ENCODE peak calls at places on chromosomes 13 and 19, in four cellular contexts. N, K, X and F are unnamed samples. For H3K27me3, the result is how much of the 10 kb centered on the place peaks cover.

GRCh38 chr13:26499209-26499601 is 58.3 kb upstream of the WASF3 start:
- DNase-seq in N (no peak), X (no peak), K (no peak), F (no peak)

GRCh38 chr19:52689804-52690394 is 44.9 kb downstream of the ZNF611 start:
- DNase-seq in K (no peak), N (peak), X (peak), F (peak)

GRCh38 chr13:110807546-110807945 is 94.0 kb downstream of the ING1 start:
- DNase-seq in K (no peak), X (no peak), N (no peak), F (no peak)

GRCh38 chr13:101415358-101416174 is 742 bp downstream of the NALCN start:
- DNase-seq in X (no peak), N (no peak), K (no peak), F (no peak)

GRCh38 chr13:100235311-100235901 is 146.5 kb downstream of the PCCA start:
- DNase-seq in N (no peak), X (no peak), K (peak), F (peak)

GRCh38 chr13:110422913-110423688 is 116.0 kb downstream of the COL4A2 start:
- DNase-seq in K (no peak), N (no peak), X (no peak), F (no peak)

GRCh38 chr19:55369651-55370304 is 485 bp downstream of the IL11 start:
- DNase-seq in X (peak), K (peak), N (no peak), F (peak)

GRCh38 chr13:31951215-31951678 is 80.3 kb upstream of the FRY start:
- DNase-seq in X (peak), K (no peak), N (no peak), F (no peak)

GRCh38 chr13:27183561-27184147 is 12.0 kb upstream of the USP12 start:
- DNase-seq in X (no peak), K (no peak), N (no peak), F (peak)

GRCh38 chr19:8600064-8600463 is 10.5 kb downstream of the ADAMTS10 start:
- DNase-seq in N (no peak), X (no peak), K (no peak), F (no peak)

GRCh38 chr13:47397739-47398138 is 500.9 kb upstream of the HTR2A start:
- DNase-seq in K (no peak), N (no peak), X (no peak), F (no peak)

GRCh38 chr13:21243045-21243842 is 66.8 kb downstream of the MRPL57 start:
- DNase-seq in K (no peak), N (no peak), X (no peak), F (no peak)

GRCh38 chr19:15393963-15394362 is 14.4 kb upstream of the AKAP8 start:
- DNase-seq in N (no peak), K (no peak), X (no peak), F (no peak)

GRCh38 chr19:47239610-47240296 is 8.8 kb upstream of the BBC3 start:
- DNase-seq in N (peak), K (peak), X (peak), F (peak)

GRCh38 chr19:7729831-7730285 is 2.1 kb downstream of the CLEC4G start:
- DNase-seq in N (no peak), K (no peak), X (no peak), F (no peak)

GRCh38 chr19:10230904-10231623 is at the start of gene S1PR2:
- DNase-seq in N (peak), K (peak), X (peak), F (peak)

GRCh38 chr19:2820112-2820702 is 539 bp downstream of the ZNF554 start:
- DNase-seq in N (no peak), X (no peak), K (no peak), F (no peak)

GRCh38 chr13:107339209-107339608 is 771.3 kb upstream of the ARGLU1 start:
- DNase-seq in X (no peak), K (no peak), N (no peak), F (no peak)

GRCh38 chr13:104597554-104598240 is 1531.5 kb upstream of the SLC10A2 start:
- DNase-seq in K (peak), N (no peak), X (no peak), F (no peak)

GRCh38 chr13:37481005-37481857 is 117.3 kb downstream of the POSTN start:
- DNase-seq in N (no peak), K (no peak), X (no peak), F (peak)

GRCh38 chr19:16458391-16459128 is 13.2 kb downstream of the EPS15L1 start:
- DNase-seq in N (no peak), X (no peak), K (no peak), F (no peak)

GRCh38 chr19:33406521-33407139 is 33.1 kb downstream of the CEBPG start:
- DNase-seq in X (peak), N (peak), K (peak), F (peak)

GRCh38 chr19:38545596-38545995 is 72.2 kb downstream of the MAP4K1 start:
- DNase-seq in N (no peak), K (no peak), X (no peak), F (no peak)

GRCh38 chr19:44943801-44944249 is 1.8 kb downstream of the APOC4 start:
- DNase-seq in K (no peak), X (peak), N (no peak), F (no peak)

GRCh38 chr19:45668342-45668871 is 386 bp downstream of the GIPR start:
- DNase-seq in X (no peak), K (no peak), N (no peak), F (no peak)

GRCh38 chr13:102571075-102571474 is 25.7 kb upstream of the TPP2 start:
- DNase-seq in K (peak), N (no peak), X (no peak), F (peak)

GRCh38 chr19:51181377-51181912 is 39.3 kb downstream of the SIGLEC7 start:
- DNase-seq in N (no peak), K (no peak), X (no peak), F (no peak)

GRCh38 chr13:113078895-113079720 is 26.5 kb upstream of the F7 start:
- DNase-seq in K (no peak), X (no peak), N (no peak), F (no peak)

GRCh38 chr13:83995930-83996329 is 113.7 kb upstream of the SLITRK1 start:
- DNase-seq in K (no peak), X (peak), N (no peak), F (no peak)

GRCh38 chr19:2491130-2491801 is 15.3 kb downstream of the GADD45B start:
- DNase-seq in K (peak), X (no peak), N (no peak), F (peak)

GRCh38 chr13:31236211-31236786 is 36.5 kb downstream of the B3GLCT start:
- DNase-seq in X (no peak), K (peak), N (no peak), F (peak)

GRCh38 chr19:19372656-19373416 is 32.6 kb upstream of the GATAD2A start:
- DNase-seq in X (peak), N (no peak), K (no peak), F (peak)

GRCh38 chr13:97975851-97976550 is 22.5 kb downstream of the IPO5 start:
- DNase-seq in N (peak), X (peak), K (peak), F (peak)

GRCh38 chr13:40377783-40378182 is 288.7 kb downstream of the FOXO1 start:
- DNase-seq in K (no peak), X (no peak), N (no peak), F (no peak)

GRCh38 chr19:664913-665443 is 2.0 kb upstream of the RNF126 start:
- DNase-seq in K (peak), N (peak), X (peak), F (peak)
- H3K27ac ChIP-seq in K (no peak), N (no peak), X (no peak), F (no peak)

GRCh38 chr13:29282096-29282495 is 313.4 kb downstream of the SLC7A1 start:
- DNase-seq in N (no peak), X (no peak), K (no peak), F (no peak)

GRCh38 chr13:29279859-29280258 is 315.6 kb downstream of the SLC7A1 start:
- DNase-seq in K (no peak), X (no peak), N (no peak), F (no peak)

GRCh38 chr13:29284726-29285125 is 310.8 kb downstream of the SLC7A1 start:
- DNase-seq in K (no peak), X (no peak), N (no peak), F (no peak)
- TF ChIP-seq CTCF in K (no peak), X (no peak), N (no peak), F (no peak)

GRCh38 chr19:35254341-35255297 is 5.8 kb downstream of the LSR start:
- DNase-seq in K (no peak), X (no peak), N (no peak), F (no peak)

GRCh38 chr19:35256566-35256965 is 7.8 kb downstream of the LSR start:
- DNase-seq in X (no peak), N (no peak), K (no peak), F (no peak)

GRCh38 chr19:35257113-35257461 is 8.3 kb downstream of the LSR start:
- DNase-seq in X (no peak), K (no peak), N (no peak), F (no peak)

GRCh38 chr19:35251456-35251855 is 2.7 kb downstream of the LSR start:
- DNase-seq in N (no peak), X (no peak), K (no peak), F (no peak)

GRCh38 chr19:35253316-35254286 is 4.8 kb downstream of the LSR start:
- DNase-seq in K (peak), N (no peak), X (no peak), F (no peak)
- H3K27me3 ChIP-seq in K (under half), N (under half), X (under half), F (under half)

GRCh38 chr19:41839211-41839610 is 5.3 kb downstream of the LYPD4 start:
- DNase-seq in K (no peak), N (no peak), X (no peak), F (no peak)

GRCh38 chr19:41843371-41843770 is 1.1 kb downstream of the LYPD4 start:
- DNase-seq in K (no peak), N (no peak), X (no peak), F (no peak)

GRCh38 chr19:41837981-41838708 is 6.3 kb downstream of the LYPD4 start:
- DNase-seq in N (no peak), X (no peak), K (no peak), F (no peak)
- H3K27ac ChIP-seq in N (no peak), X (no peak), K (no peak), F (no peak)

GRCh38 chr19:28727835-28728159 is 485.2 kb downstream of the UQCRFS1 start:
- DNase-seq in K (no peak), X (no peak), N (no peak), F (no peak)

GRCh38 chr19:28731577-28731976 is 481.4 kb downstream of the UQCRFS1 start:
- DNase-seq in N (no peak), K (no peak), X (no peak), F (no peak)

GRCh38 chr19:28731113-28731512 is 481.8 kb downstream of the UQCRFS1 start:
- DNase-seq in K (no peak), N (no peak), X (no peak), F (no peak)

GRCh38 chr19:28726533-28726932 is 486.4 kb downstream of the UQCRFS1 start:
- DNase-seq in N (no peak), X (no peak), K (no peak), F (no peak)

GRCh38 chr19:28727133-28727834 is 485.7 kb downstream of the UQCRFS1 start:
- DNase-seq in N (no peak), K (no peak), X (peak), F (peak)
- TF ChIP-seq CTCF in N (no peak), K (no peak), X (peak), F (peak)

GRCh38 chr19:4197228-4197624 is 14.7 kb downstream of the ANKRD24 start:
- DNase-seq in X (no peak), K (no peak), N (no peak), F (no peak)
- H3K27me3 ChIP-seq in X (under half), K (under half), N (under half), F (half or more)